ENCODE peak calls at places on chromosomes 4 and X, in seven cellular contexts. R is uterus, L is vagina, E is heart left ventricle, S is HCT116, Z is suprapubic skin, V is transverse colon. O is an unnamed sample. For H3K4me1, the result is how much of the 10 kb centered on the place peaks cover.

GRCh38 chr4:20403317-20403716 is 151.6 kb downstream of the SLIT2 start:
- DNase-seq in E (no peak), L (no peak), S (no peak), Z (no peak), V (no peak), R (no peak), O (no peak)

GRCh38 chrX:45479196-45479834 is 278.6 kb upstream of the DIPK2B start:
- DNase-seq in E (no peak), Z (no peak), R (no peak), V (no peak), L (no peak), S (peak), O (no peak)

GRCh38 chr4:1506956-1507721 is 100.9 kb upstream of the NKX1-1 start:
- DNase-seq in V (no peak), R (no peak), E (no peak), L (no peak), S (no peak), Z (no peak), O (no peak)

GRCh38 chrX:129144172-129145038 is 378.9 kb downstream of the SMARCA1 start:
- DNase-seq in Z (no peak), S (no peak), L (no peak), R (no peak), E (no peak), V (no peak), O (no peak)

GRCh38 chr4:147814334-147814733 is 82.4 kb downstream of the ARHGAP10 start:
- DNase-seq in V (no peak), Z (no peak), S (no peak), R (no peak), L (no peak), E (no peak), O (no peak)

GRCh38 chr4:39970559-39971270 is 7.0 kb downstream of the PDS5A start:
- DNase-seq in E (no peak), Z (peak), L (no peak), V (no peak), S (peak), R (no peak), O (no peak)

GRCh38 chr4:135243960-135244561 is 1042.5 kb upstream of the PABPC4L start:
- DNase-seq in R (no peak), V (no peak), S (no peak), E (no peak), Z (no peak), L (no peak), O (no peak)

GRCh38 chr4:42865572-42866189 is 26.8 kb upstream of the GRXCR1 start:
- DNase-seq in Z (no peak), V (peak), R (peak), E (no peak), L (no peak), S (peak), O (peak)

GRCh38 chr4:54225671-54226398 is 3.3 kb upstream of the PDGFRA start:
- DNase-seq in S (no peak), R (no peak), E (no peak), L (no peak), V (no peak), Z (no peak), O (peak)

GRCh38 chrX:21883258-21883657 is 27.5 kb downstream of the YY2 start:
- DNase-seq in L (no peak), Z (no peak), V (peak), R (no peak), S (no peak), E (peak), O (no peak)

GRCh38 chr4:75702919-75703411 is 21.4 kb upstream of the USO1 start:
- DNase-seq in R (no peak), E (no peak), S (no peak), L (no peak), V (peak), Z (no peak), O (no peak)

GRCh38 chrX:3435057-3435456 is 88.6 kb upstream of the MXRA5 start:
- DNase-seq in R (no peak), L (no peak), Z (no peak), E (no peak), V (no peak), S (no peak), O (no peak)

GRCh38 chr4:128812360-128812958 is 3.0 kb downstream of the JADE1 start:
- DNase-seq in Z (peak), L (no peak), E (peak), R (no peak), S (peak), V (no peak), O (no peak)

GRCh38 chrX:33183366-33183765 is 28.0 kb downstream of the DMD start:
- DNase-seq in E (peak), V (no peak), Z (no peak), R (peak), L (no peak), S (no peak), O (no peak)

GRCh38 chrX:27599928-27600327 is 9.8 kb downstream of the DCAF8L2 start:
- DNase-seq in E (no peak), Z (no peak), S (no peak), R (no peak), L (no peak), V (no peak), O (no peak)

GRCh38 chr4:37728064-37728463 is 41.9 kb upstream of the RELL1 start:
- DNase-seq in E (no peak), L (no peak), V (no peak), Z (no peak), R (no peak), S (no peak), O (no peak)

GRCh38 chrX:1480082-1480785 is 27.5 kb upstream of the ASMTL start:
- DNase-seq in S (no peak), E (no peak), L (no peak), V (no peak), R (no peak), Z (peak), O (no peak)

GRCh38 chrX:134585446-134585845 is 72.8 kb downstream of the PLAC1 start:
- DNase-seq in L (no peak), R (no peak), Z (no peak), V (no peak), E (no peak), S (no peak), O (no peak)

GRCh38 chr4:5451243-5451642 is 257.1 kb downstream of the EVC2 start:
- DNase-seq in L (peak), R (no peak), E (no peak), Z (no peak), V (no peak), S (no peak), O (no peak)

GRCh38 chr4:24979554-24979953 is 51.2 kb downstream of the LGI2 start:
- DNase-seq in V (peak), R (peak), S (no peak), L (peak), E (peak), Z (peak), O (no peak)

GRCh38 chr4:151887151-151887815 is 126.5 kb upstream of the GATB start:
- DNase-seq in E (no peak), R (no peak), Z (no peak), L (no peak), V (no peak), S (no peak), O (no peak)

GRCh38 chr4:40196260-40196659 is 571 bp upstream of the RHOH start:
- DNase-seq in S (no peak), L (peak), R (no peak), Z (no peak), E (no peak), V (no peak), O (no peak)

DNA sequence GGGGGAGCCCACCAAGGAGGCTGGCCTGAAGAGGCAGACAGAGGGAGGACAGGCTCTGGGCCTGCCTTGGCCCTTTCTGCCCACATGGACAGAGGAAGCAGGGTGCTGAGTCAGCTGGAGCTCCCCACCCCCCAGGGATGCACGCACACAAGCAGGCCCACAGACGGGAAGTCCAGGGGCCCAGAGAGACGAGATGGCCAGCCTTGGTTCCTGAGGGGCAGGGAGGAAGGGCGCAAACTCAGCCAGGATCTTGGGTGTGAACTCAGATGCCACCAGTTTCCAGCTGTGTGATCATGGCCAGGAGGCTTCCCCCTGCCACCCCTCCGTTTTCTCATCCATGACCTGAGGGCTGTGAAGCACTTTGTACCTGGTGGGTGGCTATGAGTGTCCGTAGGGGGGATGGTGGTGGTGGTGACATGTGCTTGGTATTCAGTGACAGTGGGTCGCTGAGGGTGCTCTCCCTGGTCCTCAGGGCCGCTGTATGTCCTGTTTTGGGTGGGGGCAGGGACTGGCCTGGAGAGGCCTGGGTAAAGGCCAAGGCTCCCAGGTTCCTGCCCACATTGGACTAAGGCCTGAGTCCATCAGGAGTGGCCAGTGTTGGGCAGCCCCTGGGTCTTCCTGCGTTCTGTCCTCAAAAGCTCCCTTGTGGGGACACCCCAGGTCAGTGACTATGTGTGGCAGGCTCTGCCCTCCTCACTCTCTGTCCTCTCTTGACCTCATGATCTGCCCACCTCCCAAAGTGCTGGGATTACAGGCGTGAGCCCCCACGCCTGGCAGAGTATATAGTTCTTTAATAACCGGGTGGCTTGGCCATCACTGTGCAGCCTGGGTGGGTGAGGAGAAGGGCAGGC is 2.0 kb downstream of the SH3BP2 start:
- DNase-seq in R (peak), Z (peak), S (no peak), E (peak), L (no peak), V (peak), O (peak)
- TF ChIP-seq POLR2A in R (no peak), Z (no peak), S (no peak), E (no peak), L (no peak), V (no peak), O (no peak)

GRCh38 chr4:6892909-6893202 is 16.8 kb upstream of the TBC1D14 start:
- DNase-seq in Z (no peak), S (no peak), R (peak), V (no peak), E (no peak), L (no peak), O (no peak)

GRCh38 chr4:6896035-6896434 is 13.6 kb upstream of the TBC1D14 start:
- DNase-seq in Z (no peak), E (no peak), R (no peak), L (no peak), V (no peak), S (no peak), O (no peak)

GRCh38 chr4:6894086-6894478 is 15.5 kb upstream of the TBC1D14 start:
- DNase-seq in Z (no peak), L (no peak), V (peak), E (no peak), S (no peak), R (no peak), O (no peak)

GRCh38 chr4:6893449-6894085 is 16.1 kb upstream of the TBC1D14 start:
- DNase-seq in S (no peak), Z (no peak), V (peak), R (peak), E (no peak), L (no peak), O (no peak)

DNA sequence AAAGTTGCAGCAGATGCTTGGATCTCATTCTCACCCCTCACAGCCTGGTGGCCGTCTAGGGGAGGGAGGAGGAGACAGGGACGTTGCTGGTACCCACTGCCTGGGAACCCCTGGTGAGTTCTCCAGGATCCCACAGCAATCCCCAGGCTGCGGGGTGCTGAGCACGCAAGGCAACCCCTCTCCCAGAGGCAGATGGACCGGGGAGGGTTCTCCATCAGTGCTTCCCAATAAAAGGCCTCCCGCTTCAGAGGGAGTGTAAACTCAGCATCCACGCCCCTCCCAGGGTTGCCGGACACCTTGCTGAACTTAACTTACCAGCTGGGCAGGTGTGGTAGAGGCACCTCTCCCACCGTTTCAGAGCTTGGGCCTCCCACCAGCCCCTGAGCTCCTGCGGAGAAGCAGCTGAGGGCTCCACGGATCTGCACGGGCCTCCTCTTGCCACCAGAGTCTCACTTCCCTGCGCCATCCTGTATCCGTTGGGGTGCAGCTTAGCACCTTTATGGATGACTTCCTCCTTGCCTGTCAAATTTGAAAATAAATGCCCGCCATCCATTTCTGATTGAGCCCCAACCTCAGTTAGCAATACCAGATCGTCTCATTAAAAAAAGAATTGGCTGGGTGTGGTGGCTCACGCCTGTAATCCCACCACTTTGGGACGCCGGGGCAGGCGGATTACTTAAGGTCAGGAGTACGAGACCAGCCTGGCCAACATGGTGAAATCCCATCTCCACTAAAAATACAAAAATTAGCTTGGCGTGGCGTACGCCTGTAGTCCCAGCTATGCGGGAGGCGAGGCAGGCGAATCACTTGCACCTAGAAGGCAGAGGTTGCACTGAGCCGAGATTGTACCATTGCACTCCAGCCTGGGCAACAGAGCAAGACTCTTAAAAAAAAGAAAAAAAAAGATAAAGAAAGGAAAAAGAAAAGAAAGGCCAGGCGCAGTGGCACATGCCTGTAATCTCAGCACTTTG is 14.8 kb upstream of the TBC1D14 start:
- DNase-seq in S (no peak), E (no peak), Z (no peak), V (peak), R (peak), L (no peak), O (peak)
- H3K4me1 ChIP-seq in S (under half), E (under half), Z (under half), V (under half), R (under half), L (under half), O (under half)

GRCh38 chr4:94453534-94453963 is 1.8 kb downstream of the PDLIM5 start:
- DNase-seq in V (no peak), E (no peak), Z (no peak), S (no peak), R (no peak), L (no peak), O (no peak)
- TF ChIP-seq POLR2A in V (peak), E (no peak), Z (no peak), S (no peak), R (no peak), L (no peak), O (no peak)

DNA sequence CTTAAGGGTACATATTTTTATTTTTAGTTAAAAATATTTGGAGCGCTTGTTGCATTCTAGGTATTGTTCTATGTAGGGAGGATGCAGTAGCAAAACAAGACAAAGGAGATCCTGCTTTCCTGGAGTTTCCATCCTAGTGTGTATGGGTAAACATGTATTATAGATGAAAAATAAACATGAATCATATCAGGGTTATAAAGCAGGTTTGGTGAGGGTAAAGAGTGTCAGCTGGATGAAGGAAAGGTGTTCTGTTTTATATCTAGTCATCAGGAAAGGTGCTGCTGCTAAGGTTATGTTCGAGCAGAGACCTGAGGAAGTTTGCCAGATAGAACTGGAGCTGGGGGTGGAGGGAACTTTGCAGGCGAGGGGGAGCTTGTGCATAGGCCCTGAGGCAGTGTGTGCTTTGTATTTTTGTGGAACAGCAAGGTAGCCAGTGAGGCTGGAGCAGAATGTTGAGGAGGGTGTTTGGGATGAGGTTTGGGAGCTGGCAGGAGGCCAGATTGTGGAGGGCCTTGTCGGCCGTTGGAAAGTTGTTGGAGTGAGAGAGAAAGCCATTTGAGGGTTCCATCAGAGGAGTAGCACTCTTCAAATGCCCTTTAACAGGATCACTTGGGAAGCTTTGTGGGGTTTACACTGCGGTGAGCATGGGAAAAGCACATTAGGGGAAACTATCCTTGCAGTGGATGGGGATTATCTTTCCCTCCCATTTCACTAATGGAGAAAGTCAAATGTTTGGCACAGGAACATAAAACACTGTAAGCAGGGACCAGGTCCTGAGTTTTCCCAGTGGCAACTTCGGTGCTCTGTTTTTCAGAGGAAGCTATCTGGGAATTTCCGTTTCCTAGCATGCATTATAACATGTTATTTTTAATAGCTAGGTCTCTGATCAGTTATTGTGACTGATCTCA is 35.9 kb downstream of the AFF1 start:
- DNase-seq in R (no peak), V (no peak), Z (no peak), E (peak), L (no peak), S (no peak), O (no peak)
- H3K4me1 ChIP-seq in R (under half), V (half or more), Z (half or more), E (under half), L (half or more), S (under half), O (under half)

GRCh38 chrX:19543020-19543715 is 27.9 kb upstream of the MAP3K15 start:
- DNase-seq in Z (no peak), E (no peak), S (no peak), L (no peak), R (no peak), V (no peak), O (no peak)
- TF ChIP-seq POLR2A in Z (no peak), E (no peak), S (no peak), L (no peak), R (no peak), V (no peak), O (no peak)

GRCh38 chr4:8272472-8273428 is 3.2 kb downstream of the HTRA3 start:
- DNase-seq in S (no peak), Z (no peak), R (no peak), V (no peak), E (peak), L (no peak), O (no peak)

GRCh38 chr4:8269535-8270417 is at the start of gene HTRA3:
- DNase-seq in L (no peak), V (peak), S (no peak), R (peak), Z (no peak), E (peak), O (peak)

GRCh38 chr4:8271821-8272220 is 2.3 kb downstream of the HTRA3 start:
- DNase-seq in S (no peak), V (no peak), R (no peak), Z (no peak), E (no peak), L (no peak), O (no peak)

GRCh38 chr4:8270418-8270771 is 841 bp downstream of the HTRA3 start:
- DNase-seq in S (no peak), Z (no peak), V (no peak), R (no peak), E (no peak), L (no peak), O (no peak)

GRCh38 chr4:8270912-8271815 is 1.6 kb downstream of the HTRA3 start:
- DNase-seq in E (no peak), V (no peak), L (no peak), R (no peak), S (no peak), Z (no peak), O (peak)
- H3K4me1 ChIP-seq in E (half or more), V (under half), L (half or more), R (under half), S (under half), Z (under half), O (under half)

GRCh38 chrX:154805696-154806091 is 409 bp upstream of the MPP1 start:
- DNase-seq in R (no peak), V (no peak), L (no peak), E (no peak), Z (no peak), S (no peak), O (no peak)
- TF ChIP-seq POLR2A in R (no peak), V (no peak), L (no peak), E (no peak), Z (no peak), S (no peak), O (no peak)

O was measured in ovary.